ENCODE peak calls at places on chromosome 20, in four cellular contexts. One of them, this sample, is unnamed.

GRCh38 chr20:48234951-48235350 is 449.7 kb upstream of the SULF2 start:
- DNase-seq in EL: no peak
- DNase-seq in substantia nigra: no peak
- DNase-seq in NCI-H1105 treated with DMSO at 0.1 percent for 48 hours: no peak
- DNase-seq in this sample: no peak

GRCh38 chr20:15012551-15012950 is 675.1 kb upstream of the FLRT3 start:
- DNase-seq in NCI-H1105 treated with DMSO at 0.1 percent for 48 hours: peak
- DNase-seq in substantia nigra: no peak
- DNase-seq in EL: no peak
- DNase-seq in this sample: no peak

GRCh38 chr20:13554706-13555105 is 84.0 kb downstream of the TASP1 start:
- DNase-seq in substantia nigra: no peak
- DNase-seq in EL: peak
- DNase-seq in NCI-H1105 treated with DMSO at 0.1 percent for 48 hours: no peak
- DNase-seq in this sample: peak

GRCh38 chr20:23020230-23020629 is 14.9 kb upstream of the SSTR4 start:
- DNase-seq in NCI-H1105 treated with DMSO at 0.1 percent for 48 hours: no peak
- DNase-seq in substantia nigra: no peak
- DNase-seq in EL: no peak
- DNase-seq in this sample: no peak

GRCh38 chr20:63378626-63379025 is 17.5 kb upstream of the CHRNA4 start:
- DNase-seq in NCI-H1105 treated with DMSO at 0.1 percent for 48 hours: no peak
- DNase-seq in substantia nigra: no peak
- DNase-seq in EL: no peak
- DNase-seq in this sample: no peak

GRCh38 chr20:58171796-58172425 is 56.5 kb downstream of the ANKRD60 start:
- DNase-seq in NCI-H1105 treated with DMSO at 0.1 percent for 48 hours: no peak
- DNase-seq in EL: no peak
- DNase-seq in substantia nigra: no peak
- DNase-seq in this sample: no peak

GRCh38 chr20:53943522-53944291 is 126.7 kb downstream of the BCAS1 start:
- DNase-seq in substantia nigra: no peak
- DNase-seq in NCI-H1105 treated with DMSO at 0.1 percent for 48 hours: peak
- DNase-seq in EL: peak
- DNase-seq in this sample: peak

GRCh38 chr20:3563548-3564177 is 92.8 kb downstream of the ATRN start:
- DNase-seq in substantia nigra: no peak
- DNase-seq in EL: peak
- DNase-seq in NCI-H1105 treated with DMSO at 0.1 percent for 48 hours: peak
- DNase-seq in this sample: peak

GRCh38 chr20:13546497-13547131 is 92.1 kb downstream of the TASP1 start:
- DNase-seq in NCI-H1105 treated with DMSO at 0.1 percent for 48 hours: peak
- DNase-seq in substantia nigra: no peak
- DNase-seq in EL: peak
- DNase-seq in this sample: peak

GRCh38 chr20:44388466-44389023 is 33.0 kb downstream of the HNF4A start:
- DNase-seq in EL: peak
- DNase-seq in substantia nigra: no peak
- DNase-seq in NCI-H1105 treated with DMSO at 0.1 percent for 48 hours: peak
- DNase-seq in this sample: peak

GRCh38 chr20:62914970-62915457 is 11.3 kb downstream of the DIDO1 start:
- DNase-seq in NCI-H1105 treated with DMSO at 0.1 percent for 48 hours: peak
- DNase-seq in substantia nigra: no peak
- DNase-seq in EL: no peak
- DNase-seq in this sample: peak

GRCh38 chr20:47487175-47487917 is 14.3 kb upstream of the NCOA3 start:
- DNase-seq in substantia nigra: no peak
- DNase-seq in NCI-H1105 treated with DMSO at 0.1 percent for 48 hours: no peak
- DNase-seq in EL: no peak
- DNase-seq in this sample: peak

GRCh38 chr20:60057123-60057865 is 99.1 kb downstream of the CDH26 start:
- DNase-seq in EL: peak
- DNase-seq in substantia nigra: peak
- DNase-seq in NCI-H1105 treated with DMSO at 0.1 percent for 48 hours: peak
- DNase-seq in this sample: peak

GRCh38 chr20:3203315-3204123 is 963 bp downstream of the DDRGK1 start:
- DNase-seq in EL: peak
- DNase-seq in NCI-H1105 treated with DMSO at 0.1 percent for 48 hours: peak
- DNase-seq in substantia nigra: no peak
- DNase-seq in this sample: peak

GRCh38 chr20:37911838-37912273 is 8.9 kb downstream of the VSTM2L start:
- DNase-seq in substantia nigra: no peak
- DNase-seq in NCI-H1105 treated with DMSO at 0.1 percent for 48 hours: peak
- DNase-seq in EL: peak
- DNase-seq in this sample: peak

GRCh38 chr20:46093531-46093930 is 3.8 kb upstream of the NCOA5 start:
- DNase-seq in EL: no peak
- DNase-seq in substantia nigra: no peak
- DNase-seq in NCI-H1105 treated with DMSO at 0.1 percent for 48 hours: no peak
- DNase-seq in this sample: no peak

GRCh38 chr20:36604952-36605308 is 649 bp upstream of the RAB5IF start:
- DNase-seq in substantia nigra: no peak
- DNase-seq in EL: no peak
- DNase-seq in NCI-H1105 treated with DMSO at 0.1 percent for 48 hours: no peak
- DNase-seq in this sample: no peak

GRCh38 chr20:59240006-59240405 is 60.4 kb upstream of the EDN3 start:
- DNase-seq in EL: no peak
- DNase-seq in NCI-H1105 treated with DMSO at 0.1 percent for 48 hours: no peak
- DNase-seq in substantia nigra: no peak
- DNase-seq in this sample: no peak

GRCh38 chr20:62616728-62617621 is 25.3 kb upstream of the SLCO4A1 start:
- DNase-seq in NCI-H1105 treated with DMSO at 0.1 percent for 48 hours: peak
- DNase-seq in EL: peak
- DNase-seq in substantia nigra: peak
- DNase-seq in this sample: peak

GRCh38 chr20:58622671-58623578 is 28.2 kb upstream of the STX16 start:
- DNase-seq in EL: no peak
- DNase-seq in substantia nigra: no peak
- DNase-seq in NCI-H1105 treated with DMSO at 0.1 percent for 48 hours: no peak
- DNase-seq in this sample: peak

GRCh38 chr20:23492292-23492691 is 1.4 kb downstream of the CST8 start:
- DNase-seq in NCI-H1105 treated with DMSO at 0.1 percent for 48 hours: no peak
- DNase-seq in EL: no peak
- DNase-seq in substantia nigra: no peak
- DNase-seq in this sample: no peak

GRCh38 chr20:5056801-5057599 is 55.7 kb upstream of the SLC23A2 start:
- DNase-seq in substantia nigra: peak
- DNase-seq in NCI-H1105 treated with DMSO at 0.1 percent for 48 hours: no peak
- DNase-seq in EL: peak
- DNase-seq in this sample: peak

GRCh38 chr20:51569815-51570741 is 27.6 kb upstream of the NFATC2 start:
- DNase-seq in substantia nigra: no peak
- DNase-seq in NCI-H1105 treated with DMSO at 0.1 percent for 48 hours: no peak
- DNase-seq in EL: peak
- DNase-seq in this sample: peak

GRCh38 chr20:33668087-33668790 is 1.5 kb downstream of the ACTL10 start:
- DNase-seq in substantia nigra: no peak
- DNase-seq in NCI-H1105 treated with DMSO at 0.1 percent for 48 hours: no peak
- DNase-seq in EL: no peak
- DNase-seq in this sample: no peak

GRCh38 chr20:35252037-35252461 is 25.6 kb downstream of the MMP24 start:
- DNase-seq in NCI-H1105 treated with DMSO at 0.1 percent for 48 hours: no peak
- DNase-seq in EL: no peak
- DNase-seq in substantia nigra: no peak
- DNase-seq in this sample: no peak

GRCh38 chr20:22775671-22776139 is 191.3 kb upstream of the FOXA2 start:
- DNase-seq in EL: peak
- DNase-seq in substantia nigra: no peak
- DNase-seq in NCI-H1105 treated with DMSO at 0.1 percent for 48 hours: no peak
- DNase-seq in this sample: peak

GRCh38 chr20:40160151-40160550 is 528.9 kb downstream of the MAFB start:
- DNase-seq in EL: peak
- DNase-seq in substantia nigra: peak
- DNase-seq in NCI-H1105 treated with DMSO at 0.1 percent for 48 hours: peak
- DNase-seq in this sample: peak

GRCh38 chr20:42706762-42707161 is 482.9 kb downstream of the PTPRT start:
- DNase-seq in EL: no peak
- DNase-seq in NCI-H1105 treated with DMSO at 0.1 percent for 48 hours: peak
- DNase-seq in substantia nigra: no peak
- DNase-seq in this sample: no peak

GRCh38 chr20:1434571-1435336 is 31.9 kb downstream of the NSFL1C start:
- DNase-seq in substantia nigra: no peak
- DNase-seq in NCI-H1105 treated with DMSO at 0.1 percent for 48 hours: no peak
- DNase-seq in EL: peak
- DNase-seq in this sample: peak

GRCh38 chr20:44010162-44010704 is 95.6 kb downstream of the TOX2 start:
- DNase-seq in NCI-H1105 treated with DMSO at 0.1 percent for 48 hours: peak
- DNase-seq in substantia nigra: no peak
- DNase-seq in EL: no peak
- DNase-seq in this sample: no peak

This sample was measured in iris pigment epithelial cell.